ENCODE peak calls at places on chromosome 18, in six cellular contexts. N is fibroblast of lung, Y is HepG2, Q is keratinocyte, C is mammary epithelial cell, T is PC-9. U is an unnamed sample.
A peak's percentile ranks its signal among the peaks of the same experiment; 100 is the strongest.

GRCh38 chr18:35343488-35343935 is 708 bp downstream of the ZNF24 start:
- DNase-seq in T (no peak), N (peak; percentile 2), C (no peak), Y (no peak), Q (no peak), U (no peak)

GRCh38 chr18:58601468-58602266 is 27.2 kb downstream of the ALPK2 start:
- DNase-seq in Y (no peak), C (no peak), N (no peak), T (no peak), Q (no peak), U (no peak)

GRCh38 chr18:54284967-54285785 is 15.9 kb downstream of the POLI start:
- DNase-seq in C (peak; percentile 75), N (peak; percentile 59), Q (no peak), Y (no peak), T (peak; percentile 10), U (no peak)

GRCh38 chr18:54616220-54616848 is 25.3 kb downstream of the DYNAP start:
- DNase-seq in C (no peak), Q (no peak), N (no peak), Y (no peak), T (no peak), U (no peak)

GRCh38 chr18:76931171-76931570 is 108.8 kb downstream of the ZNF236 start:
- DNase-seq in N (no peak), T (no peak), Y (no peak), Q (no peak), C (no peak), U (no peak)

GRCh38 chr18:3410273-3410672 is 39.7 kb upstream of the TGIF1 start:
- DNase-seq in Q (no peak), Y (no peak), T (no peak), N (no peak), C (no peak), U (no peak)

GRCh38 chr18:69612242-69612641 is 211.6 kb downstream of the DOK6 start:
- DNase-seq in N (no peak), T (no peak), Q (no peak), Y (no peak), C (no peak), U (no peak)

GRCh38 chr18:57533399-57533884 is 53.1 kb downstream of the FECH start:
- DNase-seq in N (peak; percentile 25), Q (no peak), C (no peak), T (no peak), Y (peak; percentile 49), U (peak; percentile 52)

GRCh38 chr18:5417342-5417741 is 121.8 kb upstream of the ZBTB14 start:
- DNase-seq in N (peak; percentile 53), T (no peak), Y (no peak), C (no peak), Q (no peak), U (no peak)

GRCh38 chr18:23918395-23919032 is 96.0 kb upstream of the TTC39C start:
- DNase-seq in Q (no peak), N (peak; percentile 58), C (no peak), Y (peak; percentile 55), T (peak; percentile 38), U (peak; percentile 90)

GRCh38 chr18:36544036-36544725 is 246.7 kb downstream of the FHOD3 start:
- DNase-seq in Y (no peak), Q (peak; percentile 70), T (no peak), N (no peak), C (peak; percentile 92), U (no peak)

GRCh38 chr18:13500891-13501887 is 225.2 kb downstream of the FAM210A start:
- DNase-seq in Q (no peak), N (peak; percentile 47), C (peak; percentile 52), T (no peak), Y (no peak), U (no peak)
- TF ChIP-seq EZH2 in Q (no peak), N (no peak), C (no peak), T (no peak), Y (no peak), U (no peak)

GRCh38 chr18:47251289-47252120 is at the start of gene SKOR2:
- DNase-seq in C (no peak), N (no peak), Q (no peak), T (no peak), Y (no peak), U (no peak)

GRCh38 chr18:47254341-47254939 is 3.0 kb upstream of the SKOR2 start:
- DNase-seq in Y (peak; percentile 18), N (peak; percentile 44), T (peak; percentile 3), C (peak; percentile 29), Q (no peak), U (no peak)

GRCh38 chr18:47250415-47251046 is 929 bp downstream of the SKOR2 start:
- DNase-seq in T (no peak), C (no peak), Y (no peak), N (no peak), Q (no peak), U (no peak)

GRCh38 chr18:47249602-47250001 is 1.9 kb downstream of the SKOR2 start:
- DNase-seq in Q (no peak), C (no peak), N (no peak), Y (no peak), T (no peak), U (no peak)

DNA sequence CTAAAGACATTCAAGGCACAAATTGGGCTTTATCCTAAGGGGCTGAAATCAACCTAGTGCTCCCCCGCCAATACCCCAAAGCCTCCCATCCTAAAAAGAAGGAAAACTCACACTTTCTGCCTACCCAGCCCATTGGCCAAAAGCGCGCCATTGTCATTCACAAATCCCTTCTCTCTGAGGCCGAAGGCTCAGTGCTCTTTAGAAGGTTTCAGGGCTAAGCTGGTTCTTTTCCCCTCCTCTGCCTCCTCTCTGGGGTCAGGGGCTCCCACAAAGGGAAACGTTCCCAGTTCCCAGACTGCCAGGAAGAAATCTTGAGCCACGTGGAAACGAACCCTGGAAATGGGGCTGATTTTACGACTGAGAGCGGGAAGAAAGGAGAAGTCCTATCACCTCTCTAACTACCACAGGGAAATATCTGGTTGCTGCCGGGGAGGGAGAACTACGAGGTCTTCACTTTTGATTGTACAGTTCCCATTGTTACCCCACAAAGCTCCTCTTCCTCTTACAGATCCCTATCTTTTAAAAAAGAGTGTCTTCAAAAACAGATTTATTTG is 1.7 kb upstream of the SKOR2 start:
- DNase-seq in N (no peak), C (no peak), T (no peak), Y (no peak), Q (no peak), U (no peak)
- TF ChIP-seq EZH2 in N (no peak), C (no peak), T (no peak), Y (no peak), Q (peak; percentile 61), U (peak; percentile 24)

GRCh38 chr18:46071615-46071893 is 506 bp downstream of the PSTPIP2 start:
- DNase-seq in Q (no peak), Y (no peak), N (no peak), C (no peak), T (no peak), U (no peak)
- TF ChIP-seq EZH2 in Q (no peak), Y (no peak), N (no peak), C (no peak), T (no peak), U (no peak)

GRCh38 chr18:13136689-13137040 is 81.9 kb upstream of the LDLRAD4 start:
- DNase-seq in C (peak; percentile 12), N (no peak), Y (no peak), T (no peak), Q (no peak), U (no peak)
- TF ChIP-seq EZH2 in C (no peak), N (peak; percentile 5), Y (no peak), T (peak; percentile 88), Q (no peak), U (no peak)

GRCh38 chr18:75179819-75180600 is 28.9 kb downstream of the PTGR3 start:
- DNase-seq in Q (no peak), C (no peak), Y (no peak), N (no peak), T (no peak), U (no peak)
- TF ChIP-seq EZH2 in Q (no peak), C (no peak), Y (no peak), N (no peak), T (no peak), U (no peak)

GRCh38 chr18:63316612-63317555 is 2.7 kb downstream of the BCL2 start:
- DNase-seq in Q (no peak), Y (no peak), C (no peak), T (no peak), N (no peak), U (no peak)
- TF ChIP-seq EZH2 in Q (no peak), Y (no peak), C (no peak), T (no peak), N (no peak), U (no peak)

U was measured in H1.